ENCODE peak calls at places on chromosomes 2 and 18, in four cellular contexts. S, H, F and Q are unnamed samples.

GRCh38 chr18:44812426-44812825 is 131.7 kb downstream of the SETBP1 start:
- DNase-seq in F (no peak), S (no peak), H (no peak), Q (no peak)

GRCh38 chr2:197931661-197932312 is 127.4 kb downstream of the PLCL1 start:
- DNase-seq in F (no peak), S (peak; percentile 45), H (no peak), Q (no peak)

GRCh38 chr2:151518802-151519201 is 109.1 kb downstream of the RIF1 start:
- DNase-seq in S (no peak), H (no peak), F (no peak), Q (peak; percentile 36)

GRCh38 chr2:241443486-241444223 is 64.7 kb downstream of the STK25 start:
- DNase-seq in F (no peak), S (peak; percentile 17), H (peak; percentile 71), Q (peak; percentile 62)

GRCh38 chr18:69414184-69414583 is 13.5 kb downstream of the DOK6 start:
- DNase-seq in H (no peak), S (no peak), F (no peak), Q (no peak)

GRCh38 chr2:239824866-239825704 is 200.1 kb downstream of the NDUFA10 start:
- DNase-seq in F (no peak), S (no peak), H (no peak), Q (no peak)

GRCh38 chr2:165572155-165572554 is 102.7 kb downstream of the CSRNP3 start:
- DNase-seq in H (peak; percentile 81), F (no peak), S (no peak), Q (no peak)

GRCh38 chr2:137939026-137939425 is 25.2 kb upstream of the HNMT start:
- DNase-seq in H (no peak), F (no peak), S (peak; percentile 8), Q (peak; percentile 26)

GRCh38 chr2:29920631-29921559 is 491 bp downstream of the ALK start:
- DNase-seq in H (no peak), F (peak; percentile 37), S (peak; percentile 4), Q (no peak)

GRCh38 chr2:37585982-37586621 is 85.3 kb downstream of the CDC42EP3 start:
- DNase-seq in H (no peak), F (no peak), S (peak; percentile 95), Q (peak; percentile 95)

GRCh38 chr2:174614261-174614660 is 16.7 kb upstream of the WIPF1 start:
- DNase-seq in F (no peak), H (no peak), S (peak; percentile 55), Q (peak; percentile 97)

GRCh38 chr2:127134833-127135830 is 28.2 kb upstream of the BIN1 start:
- DNase-seq in H (no peak), F (no peak), S (no peak), Q (no peak)

GRCh38 chr2:72722492-72723090 is 103.2 kb downstream of the EXOC6B start:
- DNase-seq in H (no peak), S (peak; percentile 63), F (no peak), Q (peak; percentile 28)

GRCh38 chr18:55031979-55032378 is 72.7 kb upstream of the CCDC68 start:
- DNase-seq in S (no peak), F (no peak), H (no peak), Q (peak; percentile 74)

GRCh38 chr2:196309646-196310045 is 138.3 kb upstream of the STK17B start:
- DNase-seq in F (no peak), H (no peak), S (peak; percentile 89), Q (no peak)

GRCh38 chr2:200408428-200409311 is 101.2 kb downstream of the KCTD18 start:
- DNase-seq in S (peak; percentile 64), F (no peak), H (no peak), Q (peak; percentile 79)

GRCh38 chr2:165440367-165440766 is 29.1 kb upstream of the CSRNP3 start:
- DNase-seq in S (peak; percentile 85), H (peak; percentile 28), F (peak; percentile 45), Q (no peak)

GRCh38 chr2:128978155-128978707 is 659.6 kb upstream of the HS6ST1 start:
- DNase-seq in H (no peak), S (no peak), F (peak; percentile 44), Q (peak; percentile 74)

GRCh38 chr2:201939366-201939985 is 94.2 kb upstream of the FZD7 start:
- DNase-seq in F (no peak), H (no peak), S (no peak), Q (no peak)

GRCh38 chr2:66509326-66509811 is 74.4 kb downstream of the MEIS1 start:
- DNase-seq in F (no peak), H (no peak), S (peak; percentile 36), Q (peak; percentile 75)

GRCh38 chr2:11248-11941 is 34.9 kb downstream of the FAM110C start:
- DNase-seq in S (no peak), H (peak; percentile 86), F (peak; percentile 78), Q (peak; percentile 44)

GRCh38 chr2:74865770-74866674 is 32.1 kb downstream of the HK2 start:
- DNase-seq in F (no peak), S (no peak), H (no peak), Q (peak; percentile 45)

GRCh38 chr18:75054611-75055010 is 154.3 kb downstream of the PTGR3 start:
- DNase-seq in F (no peak), H (no peak), S (no peak), Q (no peak)

GRCh38 chr2:130808482-130809268 is 28.0 kb upstream of the ARHGEF4 start:
- DNase-seq in F (no peak), H (no peak), S (peak; percentile 11), Q (peak; percentile 99)

GRCh38 chr18:59900222-59901128 is 679 bp downstream of the PMAIP1 start:
- DNase-seq in F (peak; percentile 28), H (peak; percentile 95), S (peak; percentile 72), Q (peak; percentile 57)

GRCh38 chr2:193738892-193739291 is 1544.2 kb upstream of the TMEFF2 start:
- DNase-seq in S (no peak), F (no peak), H (no peak), Q (no peak)

GRCh38 chr2:169982929-169983328 is 155.7 kb downstream of the UBR3 start:
- DNase-seq in F (no peak), H (no peak), S (no peak), Q (no peak)

GRCh38 chr2:28639092-28639691 is 112.4 kb upstream of the PPP1CB start:
- DNase-seq in S (no peak), H (no peak), F (no peak), Q (no peak)

GRCh38 chr2:119873350-119874013 is 113.8 kb downstream of the PTPN4 start:
- DNase-seq in H (no peak), F (no peak), S (peak; percentile 34), Q (no peak)

GRCh38 chr2:11636593-11637295 is 33.3 kb downstream of the NTSR2 start:
- DNase-seq in S (no peak), F (no peak), H (no peak), Q (no peak)

GRCh38 chr2:30385327-30385726 is 61.7 kb upstream of the LCLAT1 start:
- DNase-seq in H (no peak), S (peak; percentile 63), F (peak; percentile 70), Q (peak; percentile 14)

GRCh38 chr2:176174382-176174834 is 14.1 kb upstream of the HOXD1 start:
- DNase-seq in F (no peak), S (no peak), H (no peak), Q (no peak)

GRCh38 chr2:218622606-218623238 is 15.0 kb downstream of the PLCD4 start:
- DNase-seq in F (no peak), H (no peak), S (peak; percentile 26), Q (peak; percentile 29)

GRCh38 chr2:120251863-120252206 is 817 bp upstream of the RALB start:
- DNase-seq in S (no peak), H (no peak), F (no peak), Q (no peak)

GRCh38 chr2:18932864-18933263 is 343.5 kb upstream of the NT5C1B start:
- DNase-seq in S (peak; percentile 16), F (peak; percentile 7), H (no peak), Q (no peak)

GRCh38 chr2:54227798-54228197 is 28.2 kb downstream of the TSPYL6 start:
- DNase-seq in S (no peak), F (no peak), H (no peak), Q (no peak)